ENCODE peak calls at places on chromosomes 4 and X, in four cellular contexts. C, J, G and A are unnamed samples.

GRCh38 chr4:139761461-139761860 is 95.8 kb downstream of the MGST2 start:
- DNase-seq in C (peak), J (no peak), G (no peak), A (no peak)

GRCh38 chrX:25976683-25977310 is 161.3 kb upstream of the MAGEB18 start:
- DNase-seq in C (no peak), J (no peak), G (no peak), A (no peak)

GRCh38 chr4:56149601-56150000 is 200.9 kb downstream of the CEP135 start:
- DNase-seq in C (peak), J (no peak), G (no peak), A (no peak)

GRCh38 chr4:85475631-85476233 is 782 bp downstream of the ARHGAP24 start:
- DNase-seq in C (peak), J (no peak), G (no peak), A (no peak)

GRCh38 chrX:134186362-134187121 is 50.4 kb upstream of the CCDC160 start:
- DNase-seq in C (no peak), J (peak), G (peak), A (no peak)

GRCh38 chr4:39706334-39706733 is 8.4 kb downstream of the UBE2K start:
- DNase-seq in C (peak), J (no peak), G (peak), A (no peak)

GRCh38 chrX:111507931-111508330 is 3.5 kb upstream of the SERTM2 start:
- DNase-seq in C (peak), J (no peak), G (no peak), A (no peak)

GRCh38 chr4:164177753-164178152 is 576.2 kb upstream of the SMIM31 start:
- DNase-seq in C (no peak), J (no peak), G (no peak), A (no peak)

GRCh38 chrX:71224098-71224708 is 1.2 kb downstream of the GJB1 start:
- DNase-seq in C (no peak), J (no peak), G (no peak), A (no peak)

GRCh38 chr4:123811763-123812390 is 415.3 kb downstream of the SPRY1 start:
- DNase-seq in C (no peak), J (no peak), G (no peak), A (no peak)

GRCh38 chr4:31037714-31038113 is 317.5 kb downstream of the PCDH7 start:
- DNase-seq in C (no peak), J (no peak), G (no peak), A (no peak)

GRCh38 chr4:146975535-146975934 is 29.9 kb upstream of the TTC29 start:
- DNase-seq in C (no peak), J (no peak), G (no peak), A (no peak)

GRCh38 chr4:165991325-165992180 is 118.5 kb downstream of the TLL1 start:
- DNase-seq in C (peak), J (no peak), G (no peak), A (no peak)

GRCh38 chr4:188934320-188934975 is 795.2 kb downstream of the TRIML1 start:
- DNase-seq in C (peak), J (no peak), G (peak), A (no peak)

GRCh38 chr4:7337196-7338058 is 97.3 kb downstream of the PSAPL1 start:
- DNase-seq in C (no peak), J (no peak), G (no peak), A (no peak)

GRCh38 chr4:173217727-173218126 is 49.1 kb downstream of the GALNT7 start:
- DNase-seq in C (peak), J (no peak), G (no peak), A (no peak)

GRCh38 chrX:16778993-16779392 is 7.3 kb upstream of the TXLNG start:
- DNase-seq in C (no peak), J (no peak), G (no peak), A (no peak)

GRCh38 chr4:10461091-10461849 is 4.0 kb upstream of the ZNF518B start:
- DNase-seq in C (peak), J (peak), G (peak), A (no peak)

GRCh38 chr4:185523862-185524261 is 11.4 kb downstream of the PDLIM3 start:
- DNase-seq in C (no peak), J (no peak), G (no peak), A (no peak)

GRCh38 chrX:38754102-38754790 is 47.0 kb upstream of the MID1IP1 start:
- DNase-seq in C (peak), J (no peak), G (peak), A (no peak)

GRCh38 chrX:85024562-85024961 is 20.9 kb downstream of the APOOL start:
- DNase-seq in C (no peak), J (no peak), G (no peak), A (no peak)

GRCh38 chr4:138673053-138673452 is 342.5 kb upstream of the NOCT start:
- DNase-seq in C (no peak), J (no peak), G (no peak), A (no peak)

GRCh38 chr4:24103434-24104168 is 213.8 kb upstream of the PPARGC1A start:
- DNase-seq in C (peak), J (no peak), G (no peak), A (no peak)

GRCh38 chr4:54440394-54441223 is 211.5 kb downstream of the PDGFRA start:
- DNase-seq in C (peak), J (no peak), G (peak), A (no peak)

GRCh38 chr4:42344749-42345148 is 52.5 kb upstream of the SHISA3 start:
- DNase-seq in C (peak), J (no peak), G (peak), A (no peak)